ENCODE peak calls at places on chromosomes 1 and 21, in five cellular contexts. K is upper lobe of right lung, Y is right lobe of liver, N is A549, F is breast epithelium. J is an unnamed sample. For H3K4me1, the result is how much of the 10 kb centered on the place peaks cover.

GRCh38 chr1:209742409-209743144 is 13.3 kb upstream of the TRAF3IP3 start:
- DNase-seq in K (no peak), Y (no peak), N (no peak), F (no peak), J (no peak)

GRCh38 chr1:50424045-50424939 is 1.0 kb upstream of the DMRTA2 start:
- DNase-seq in K (no peak), Y (no peak), F (no peak), N (no peak), J (no peak)

GRCh38 chr1:84271452-84272273 is 29.8 kb upstream of the SAMD13 start:
- DNase-seq in Y (no peak), K (no peak), N (no peak), F (no peak), J (peak)

GRCh38 chr1:41242645-41243171 is 602 bp upstream of the SCMH1 start:
- DNase-seq in Y (no peak), N (no peak), K (no peak), F (no peak), J (no peak)

GRCh38 chr1:18972531-18972930 is 16.1 kb upstream of the IFFO2 start:
- DNase-seq in Y (no peak), K (no peak), F (no peak), N (no peak), J (peak)

GRCh38 chr1:75727571-75727970 is 3.1 kb downstream of the ACADM start:
- DNase-seq in Y (no peak), F (no peak), N (no peak), K (no peak), J (no peak)

GRCh38 chr21:35084869-35085268 is 35.8 kb upstream of the RUNX1 start:
- DNase-seq in N (peak), K (no peak), F (no peak), Y (no peak), J (peak)

GRCh38 chr1:24289937-24290595 is 29.1 kb upstream of the GRHL3 start:
- DNase-seq in F (peak), N (peak), Y (peak), K (peak), J (no peak)

GRCh38 chr1:22262583-22262982 is 119.7 kb upstream of the WNT4 start:
- DNase-seq in K (no peak), N (no peak), F (no peak), Y (no peak), J (no peak)

GRCh38 chr1:153880962-153881361 is 41.8 kb downstream of the GATAD2B start:
- DNase-seq in F (peak), N (no peak), K (peak), Y (peak), J (peak)

GRCh38 chr1:153882296-153882912 is 40.4 kb downstream of the GATAD2B start:
- DNase-seq in N (no peak), Y (no peak), K (no peak), F (no peak), J (no peak)

GRCh38 chr1:153881764-153882163 is 41.0 kb downstream of the GATAD2B start:
- DNase-seq in Y (no peak), F (no peak), N (no peak), K (no peak), J (no peak)

GRCh38 chr1:153877112-153877511 is 45.7 kb downstream of the GATAD2B start:
- DNase-seq in N (no peak), Y (no peak), K (no peak), F (no peak), J (no peak)

DNA sequence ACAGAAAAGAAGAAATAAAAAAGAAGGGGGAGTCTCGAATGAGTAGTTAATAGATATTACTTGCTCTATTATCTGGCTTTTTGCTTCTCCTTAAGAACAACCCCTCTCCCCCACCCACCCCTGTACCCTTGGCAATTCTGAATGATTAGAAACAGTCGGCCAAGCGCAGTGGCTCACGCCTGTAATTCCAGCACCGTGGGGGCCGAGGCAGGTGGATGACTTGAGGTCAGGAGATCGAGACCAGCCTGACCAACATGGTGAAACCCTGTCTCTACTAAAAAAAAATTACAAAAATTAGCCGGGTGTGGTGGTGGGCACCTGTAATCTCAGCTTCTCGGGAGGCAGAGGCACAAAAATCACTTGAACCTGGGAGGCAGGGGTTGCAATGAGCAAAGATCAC is 42.7 kb downstream of the GATAD2B start:
- DNase-seq in K (no peak), N (no peak), F (no peak), Y (no peak), J (no peak)
- H3K4me1 ChIP-seq in K (under half), N (under half), F (under half), Y (under half), J (under half)

GRCh38 chr1:202585591-202585934 is 124.7 kb downstream of the SYT2 start:
- DNase-seq in Y (no peak), N (no peak), F (no peak), K (no peak), J (no peak)
- H3K4me1 ChIP-seq in Y (under half), N (under half), F (under half), K (under half), J (half or more)

DNA sequence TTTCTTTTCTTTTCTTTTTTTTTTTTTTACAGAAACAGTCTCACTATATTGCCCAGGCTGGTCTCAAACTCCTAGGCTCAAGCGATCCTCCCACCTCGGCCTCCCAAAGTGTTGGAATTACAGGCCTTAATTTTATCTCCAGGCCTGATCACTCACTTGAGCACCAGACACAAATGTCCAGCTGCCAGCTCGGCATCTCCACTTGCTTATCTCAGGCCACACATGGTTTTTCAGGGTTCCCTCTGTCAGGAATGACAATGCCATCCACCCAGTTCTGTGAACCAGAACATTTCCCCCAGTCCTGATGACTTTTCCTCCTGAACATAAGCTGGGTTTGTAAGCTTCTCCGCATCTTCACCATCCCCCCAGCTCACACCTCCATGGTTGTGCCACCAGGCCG is 44.6 kb upstream of the ZNF281 start:
- DNase-seq in F (no peak), Y (no peak), K (no peak), N (no peak), J (no peak)
- H3K4me1 ChIP-seq in F (under half), Y (under half), K (under half), N (under half), J (under half)

DNA sequence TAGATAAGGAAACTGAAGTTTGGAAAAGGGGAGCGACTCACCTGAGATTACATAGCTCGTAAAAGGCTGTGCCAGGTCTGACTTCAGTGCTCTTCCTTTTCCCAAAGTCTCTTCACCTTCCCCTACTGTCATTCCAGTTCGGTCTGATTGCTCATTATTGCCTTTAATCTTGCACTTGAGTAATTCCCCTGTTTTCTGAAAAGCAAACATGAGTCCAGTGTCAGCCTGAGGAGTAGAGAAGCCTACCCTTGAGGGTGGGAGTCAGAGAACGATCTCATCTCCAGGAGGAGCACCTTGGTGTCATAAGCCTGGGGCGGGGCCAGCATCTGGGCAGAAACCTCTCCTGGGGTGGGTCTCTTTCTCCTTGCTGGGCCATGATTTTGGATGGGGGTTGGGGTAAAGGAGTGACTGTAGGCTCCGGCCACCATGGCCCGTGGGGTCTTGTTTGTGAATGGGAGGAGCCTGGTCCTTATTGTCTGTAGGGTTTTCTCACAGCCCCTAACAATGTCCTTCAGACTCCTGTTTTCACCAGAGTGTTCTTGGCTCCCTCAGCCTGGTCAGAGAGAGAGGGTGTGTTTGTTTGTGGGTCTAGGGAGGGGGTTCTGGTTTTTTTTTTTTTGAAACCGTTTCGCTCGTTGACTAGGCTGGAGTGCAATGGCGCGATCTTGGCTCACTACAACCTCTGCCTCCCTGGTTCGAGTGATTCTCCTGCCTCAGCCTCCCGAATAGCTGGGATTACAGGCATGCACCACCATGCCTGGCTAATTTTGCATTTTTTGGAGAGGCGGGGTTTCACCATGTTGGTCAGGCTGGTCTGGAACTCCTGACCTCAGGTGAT is 6.0 kb downstream of the VANGL2 start:
- DNase-seq in Y (no peak), K (no peak), F (no peak), N (no peak), J (no peak)
- H3K4me1 ChIP-seq in Y (under half), K (under half), F (under half), N (under half), J (under half)

J was measured in PC-9.